ENCODE peak calls at places on chromosomes 3 and 15, in eight cellular contexts. P, B, S, M, H, D, I and J are unnamed samples.

GRCh38 chr3:64741344-64741743 is 53.5 kb upstream of the ADAMTS9 start:
- DNase-seq in P (no peak), B (peak; percentile 80), S (no peak), M (no peak), H (no peak), D (no peak), I (peak; percentile 85), J (no peak)

GRCh38 chr3:124295358-124295757 is 303.4 kb upstream of the ROPN1 start:
- DNase-seq in P (no peak), B (no peak), S (no peak), M (no peak), H (no peak), D (no peak), I (no peak), J (no peak)

GRCh38 chr3:196202516-196202970 is 8.7 kb downstream of the ZDHHC19 start:
- DNase-seq in P (peak; percentile 76), B (peak; percentile 22), S (no peak), M (peak; percentile 41), H (peak; percentile 86), D (no peak), I (peak; percentile 85), J (no peak)

GRCh38 chr3:11626084-11626463 is 17.6 kb downstream of the VGLL4 start:
- DNase-seq in P (peak; percentile 61), B (no peak), S (no peak), M (no peak), H (peak; percentile 54), D (no peak), I (no peak), J (no peak)

GRCh38 chr3:11434017-11434526 is 161.9 kb downstream of the ATG7 start:
- DNase-seq in P (no peak), B (peak; percentile 91), S (peak; percentile 70), M (no peak), H (no peak), D (no peak), I (peak; percentile 80), J (no peak)

GRCh38 chr15:64985382-64986033 is 4.2 kb downstream of the SPG21 start:
- DNase-seq in P (no peak), B (peak; percentile 64), S (no peak), M (no peak), H (peak; percentile 68), D (peak; percentile 49), I (no peak), J (no peak)

GRCh38 chr15:100111103-100112060 is 230.4 kb downstream of the ADAMTS17 start:
- DNase-seq in P (no peak), B (peak; percentile 92), S (peak; percentile 56), M (no peak), H (peak; percentile 85), D (peak; percentile 28), I (peak; percentile 80), J (no peak)

GRCh38 chr3:72346526-72346926 is 501.7 kb downstream of the SHQ1 start:
- DNase-seq in P (no peak), B (peak; percentile 98), S (peak; percentile 95), M (no peak), H (peak; percentile 85), D (no peak), I (peak; percentile 86), J (no peak)

GRCh38 chr3:171121801-171122200 is 95.3 kb upstream of the SLC2A2 start:
- DNase-seq in P (no peak), B (no peak), S (no peak), M (no peak), H (no peak), D (no peak), I (no peak), J (no peak)

GRCh38 chr3:115100172-115100571 is 46.9 kb downstream of the ZBTB20 start:
- DNase-seq in P (no peak), B (peak; percentile 78), S (no peak), M (peak; percentile 8), H (peak; percentile 15), D (no peak), I (no peak), J (no peak)

GRCh38 chr3:116256843-116257485 is 188.3 kb downstream of the LSAMP start:
- DNase-seq in P (no peak), B (no peak), S (peak; percentile 15), M (peak; percentile 26), H (no peak), D (no peak), I (no peak), J (no peak)

GRCh38 chr15:68791431-68792283 is 29.0 kb downstream of the ANP32A start:
- DNase-seq in P (peak; percentile 77), B (no peak), S (no peak), M (peak; percentile 36), H (peak; percentile 52), D (no peak), I (no peak), J (no peak)

GRCh38 chr3:89260721-89261120 is 153.3 kb downstream of the EPHA3 start:
- DNase-seq in P (no peak), B (peak; percentile 7), S (no peak), M (no peak), H (no peak), D (no peak), I (no peak), J (no peak)

GRCh38 chr3:46935168-46935858 is 41.2 kb downstream of the CCDC12 start:
- DNase-seq in P (no peak), B (peak; percentile 97), S (peak; percentile 85), M (peak; percentile 84), H (no peak), D (peak; percentile 78), I (peak; percentile 95), J (no peak)

DNA sequence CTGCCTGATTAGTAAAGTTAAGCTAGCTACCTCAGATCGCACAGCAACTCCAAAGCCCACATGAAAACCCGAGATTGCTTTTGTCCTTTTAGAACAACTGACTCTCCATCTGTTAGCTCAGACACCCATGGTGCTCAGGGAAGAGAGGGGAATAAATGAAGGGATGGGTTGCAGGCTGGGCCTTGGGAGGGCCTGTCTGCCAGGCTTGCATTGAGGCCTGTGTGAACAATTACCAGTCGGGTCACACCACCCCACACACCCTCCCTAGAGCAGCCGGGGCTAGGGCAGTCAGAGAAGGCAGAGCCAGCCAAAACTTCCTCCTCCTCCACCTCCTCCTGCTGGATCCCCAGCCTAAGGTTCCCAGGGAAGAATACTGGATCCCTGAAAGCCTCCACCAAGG is 8.8 kb upstream of the PRKAR2A start:
- DNase-seq in P (no peak), B (no peak), S (no peak), M (no peak), H (no peak), D (no peak), I (peak; percentile 58), J (no peak)
- TF ChIP-seq CTCF in P (no peak), B (no peak), S (no peak), M (no peak), H (no peak), D (no peak), I (no peak), J (no peak)

DNA sequence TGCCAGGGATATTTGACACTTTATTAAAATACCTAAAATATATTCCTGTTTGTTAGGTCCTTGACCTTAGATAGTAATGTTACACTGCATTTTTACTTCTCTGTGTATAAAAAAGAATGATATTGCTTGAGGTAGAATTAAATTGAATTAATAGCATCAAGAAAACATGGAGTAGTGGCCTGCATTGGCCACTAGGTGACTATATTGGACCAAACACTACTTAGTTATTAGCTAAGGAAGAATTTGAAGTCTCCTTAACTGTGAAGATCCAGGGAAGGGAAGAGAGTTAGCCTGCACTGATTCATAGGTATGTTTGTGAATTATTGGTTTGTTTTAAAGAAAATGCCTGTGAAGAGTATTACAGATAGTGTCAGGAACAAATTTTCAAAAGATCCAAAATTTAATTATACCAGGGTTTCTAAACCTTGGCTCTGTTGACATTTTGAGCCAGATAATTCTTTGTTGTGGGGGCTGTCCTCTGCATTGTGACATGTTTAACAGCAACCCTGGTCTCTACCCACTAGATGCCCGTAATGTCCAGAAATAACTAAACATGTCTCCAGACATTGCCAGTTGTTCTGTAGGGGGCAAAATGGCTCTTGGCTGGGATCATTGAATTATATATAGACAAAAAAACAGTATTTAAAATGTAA is 103.6 kb upstream of the THSD4 start:
- DNase-seq in P (no peak), B (peak; percentile 82), S (peak; percentile 31), M (peak; percentile 60), H (no peak), D (no peak), I (no peak), J (no peak)
- TF ChIP-seq CTCF in P (peak; percentile 41), B (peak; percentile 95), S (peak; percentile 75), M (peak; percentile 90), H (peak; percentile 35), D (no peak), I (peak; percentile 44), J (peak; percentile 77)

GRCh38 chr15:72967397-72967796 is 84.9 kb upstream of the NEO1 start:
- DNase-seq in P (no peak), B (no peak), S (no peak), M (no peak), H (no peak), D (no peak), I (no peak), J (no peak)
- TF ChIP-seq CTCF in P (no peak), B (no peak), S (no peak), M (no peak), H (no peak), D (no peak), I (no peak), J (no peak)

GRCh38 chr3:31210068-31210650 is 315.7 kb upstream of the GADL1 start:
- DNase-seq in P (no peak), B (no peak), S (no peak), M (peak; percentile 71), H (peak; percentile 52), D (no peak), I (no peak), J (no peak)
- TF ChIP-seq CTCF in P (peak; percentile 3), B (no peak), S (no peak), M (peak; percentile 79), H (no peak), D (no peak), I (no peak), J (peak; percentile 40)

DNA sequence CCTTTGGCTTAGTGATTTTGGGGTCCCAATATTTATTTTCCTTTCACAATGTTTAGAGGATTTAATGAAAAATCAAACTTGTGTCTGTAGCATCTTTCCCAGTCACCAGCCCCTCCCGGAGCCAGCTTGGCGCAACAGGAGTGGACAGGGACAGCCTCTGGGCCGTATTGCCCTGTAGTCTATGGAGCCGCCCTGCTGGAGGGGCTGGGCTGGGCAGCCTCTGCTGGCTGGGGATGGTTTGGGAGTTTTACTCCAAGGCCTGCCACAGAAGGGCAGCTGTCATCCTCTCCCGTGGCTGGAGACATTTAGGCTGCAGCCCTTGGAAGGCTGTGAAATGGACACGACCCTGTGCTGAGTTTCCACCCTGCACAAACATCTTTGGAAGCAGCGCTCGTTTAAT is 89.4 kb upstream of the RGMA start:
- DNase-seq in P (no peak), B (no peak), S (no peak), M (no peak), H (no peak), D (no peak), I (no peak), J (no peak)
- TF ChIP-seq CTCF in P (no peak), B (no peak), S (no peak), M (peak; percentile 33), H (no peak), D (no peak), I (no peak), J (no peak)